ENCODE peak calls at places on chromosomes 13 and 19, in nine cellular contexts. N, F, Q, H, L, X, E, Y and J are unnamed samples.

GRCh38 chr19:1734328-1734966 is 18.9 kb upstream of the ONECUT3 start:
- DNase-seq in N (no peak), H (no peak), F (no peak), Y (no peak), L (no peak), X (no peak), E (no peak), Q (no peak), J (no peak)

GRCh38 chr19:31515931-31516330 is 166.7 kb upstream of the TSHZ3 start:
- DNase-seq in X (no peak), E (peak), Q (no peak), Y (no peak), N (no peak), F (no peak), L (no peak), H (no peak), J (no peak)

GRCh38 chr13:39012608-39013007 is 22.0 kb upstream of the STOML3 start:
- DNase-seq in Y (no peak), Q (peak), N (no peak), X (no peak), H (no peak), E (no peak), F (no peak), L (no peak), J (no peak)

GRCh38 chr13:111153977-111154332 is 38.8 kb downstream of the ARHGEF7 start:
- DNase-seq in H (peak), F (no peak), Y (peak), Q (no peak), E (no peak), X (peak), N (peak), L (peak), J (no peak)

GRCh38 chr13:24251525-24251924 is 57.9 kb upstream of the C1QTNF9 start:
- DNase-seq in H (no peak), Y (no peak), X (peak), Q (no peak), E (no peak), N (no peak), F (no peak), L (no peak), J (no peak)

GRCh38 chr19:31002852-31003251 is 346.4 kb downstream of the TSHZ3 start:
- DNase-seq in L (no peak), Y (no peak), H (no peak), F (no peak), N (no peak), E (no peak), Q (no peak), X (no peak), J (no peak)

GRCh38 chr19:1748115-1748702 is 5.1 kb upstream of the ONECUT3 start:
- DNase-seq in Q (no peak), X (peak), Y (no peak), L (peak), E (no peak), N (no peak), F (no peak), H (no peak), J (peak)

GRCh38 chr19:42246143-42246868 is 3.9 kb upstream of the GSK3A start:
- DNase-seq in F (peak), X (peak), E (peak), N (no peak), Y (peak), L (peak), H (peak), Q (peak), J (peak)

GRCh38 chr13:51729853-51730553 is 74.0 kb downstream of the DHRS12 start:
- DNase-seq in Y (no peak), Q (no peak), L (no peak), F (peak), H (peak), N (no peak), E (peak), X (peak), J (no peak)

GRCh38 chr13:97460004-97460756 is 26.2 kb downstream of the RAP2A start:
- DNase-seq in F (no peak), X (no peak), N (no peak), H (no peak), Q (no peak), E (no peak), Y (no peak), L (no peak), J (no peak)

GRCh38 chr19:36604656-36605100 is 435 bp upstream of the ZNF382 start:
- DNase-seq in N (peak), F (peak), L (peak), X (peak), Y (peak), H (peak), E (peak), Q (peak), J (peak)

GRCh38 chr13:85724554-85725432 is 74.4 kb downstream of the SLITRK6 start:
- DNase-seq in H (peak), X (no peak), Y (no peak), E (no peak), F (no peak), N (no peak), Q (no peak), L (no peak), J (no peak)

GRCh38 chr13:111122056-111122455 is 6.9 kb downstream of the ARHGEF7 start:
- DNase-seq in F (no peak), X (no peak), E (no peak), Y (no peak), Q (no peak), H (no peak), N (no peak), L (no peak), J (no peak)

GRCh38 chr19:34481861-34482379 is 362 bp downstream of the WTIP start:
- DNase-seq in N (no peak), H (peak), Y (no peak), X (no peak), F (no peak), L (no peak), Q (peak), E (no peak), J (no peak)

GRCh38 chr13:95182570-95183285 is 118.5 kb downstream of the ABCC4 start:
- DNase-seq in F (no peak), H (no peak), X (no peak), E (no peak), N (no peak), L (no peak), Q (no peak), Y (no peak), J (no peak)

DNA sequence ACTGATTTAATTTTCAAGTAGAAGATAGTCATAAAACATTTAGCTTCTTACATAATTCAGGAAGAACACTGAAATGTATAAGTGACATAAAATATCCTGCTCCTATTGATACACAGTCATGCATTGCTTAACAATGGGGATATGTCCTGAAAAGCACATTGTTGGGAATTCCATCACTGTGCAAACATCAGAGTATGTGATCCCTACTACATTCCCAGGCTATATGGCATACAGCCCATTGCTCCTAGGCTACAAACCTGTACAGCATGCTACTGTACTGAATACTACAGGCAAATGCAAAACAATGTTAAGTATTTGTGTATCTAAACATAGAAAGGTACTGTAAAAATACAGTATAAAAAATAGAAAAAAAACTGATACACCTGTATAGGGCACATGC is 723.9 kb upstream of the ARGLU1 start:
- DNase-seq in L (no peak), Y (no peak), Q (no peak), F (no peak), E (no peak), H (peak), N (no peak), X (no peak), J (no peak)
- H3K27ac ChIP-seq in L (no peak), Y (no peak), Q (no peak), F (no peak), E (no peak), H (no peak), N (no peak), X (no peak), J (no peak)

GRCh38 chr19:39112338-39112890 is 13.2 kb upstream of the PAK4 start:
- DNase-seq in X (no peak), L (no peak), Y (no peak), Q (no peak), H (peak), F (no peak), E (no peak), N (no peak), J (no peak)
- H3K27ac ChIP-seq in X (no peak), L (no peak), Y (no peak), Q (no peak), H (peak), F (no peak), E (no peak), N (no peak), J (no peak)

GRCh38 chr13:50068508-50068907 is 53.3 kb downstream of the KCNRG start:
- DNase-seq in F (no peak), L (no peak), X (no peak), Q (no peak), Y (no peak), H (no peak), N (no peak), E (no peak), J (no peak)
- H3K27ac ChIP-seq in F (no peak), L (no peak), X (no peak), Q (no peak), Y (no peak), H (no peak), N (peak), E (no peak), J (no peak)

DNA sequence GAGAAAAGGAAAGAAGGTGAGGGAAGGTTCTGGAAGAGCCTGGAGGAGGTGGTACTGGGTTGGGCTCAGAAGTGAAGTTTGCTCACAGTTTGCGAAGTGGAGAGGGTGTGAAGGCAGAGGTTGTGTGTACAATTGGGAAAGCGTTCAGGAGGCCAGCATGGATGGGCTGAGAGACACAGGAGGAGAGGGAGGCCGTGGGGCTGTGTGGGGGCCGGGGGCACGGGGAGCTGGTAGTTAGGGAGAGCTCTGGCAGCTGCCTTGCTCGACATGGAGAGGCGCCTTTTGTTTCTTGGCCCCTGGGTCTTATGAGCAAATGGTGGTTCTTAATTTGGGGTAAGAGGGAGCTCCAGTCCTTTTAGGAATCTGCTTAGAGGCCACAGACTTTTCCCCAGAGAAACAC is 16.7 kb downstream of the BICRA start:
- DNase-seq in H (no peak), X (no peak), Q (no peak), N (no peak), L (no peak), F (no peak), E (no peak), Y (no peak), J (no peak)
- H3K27ac ChIP-seq in H (no peak), X (peak), Q (no peak), N (no peak), L (no peak), F (peak), E (peak), Y (no peak), J (peak)

DNA sequence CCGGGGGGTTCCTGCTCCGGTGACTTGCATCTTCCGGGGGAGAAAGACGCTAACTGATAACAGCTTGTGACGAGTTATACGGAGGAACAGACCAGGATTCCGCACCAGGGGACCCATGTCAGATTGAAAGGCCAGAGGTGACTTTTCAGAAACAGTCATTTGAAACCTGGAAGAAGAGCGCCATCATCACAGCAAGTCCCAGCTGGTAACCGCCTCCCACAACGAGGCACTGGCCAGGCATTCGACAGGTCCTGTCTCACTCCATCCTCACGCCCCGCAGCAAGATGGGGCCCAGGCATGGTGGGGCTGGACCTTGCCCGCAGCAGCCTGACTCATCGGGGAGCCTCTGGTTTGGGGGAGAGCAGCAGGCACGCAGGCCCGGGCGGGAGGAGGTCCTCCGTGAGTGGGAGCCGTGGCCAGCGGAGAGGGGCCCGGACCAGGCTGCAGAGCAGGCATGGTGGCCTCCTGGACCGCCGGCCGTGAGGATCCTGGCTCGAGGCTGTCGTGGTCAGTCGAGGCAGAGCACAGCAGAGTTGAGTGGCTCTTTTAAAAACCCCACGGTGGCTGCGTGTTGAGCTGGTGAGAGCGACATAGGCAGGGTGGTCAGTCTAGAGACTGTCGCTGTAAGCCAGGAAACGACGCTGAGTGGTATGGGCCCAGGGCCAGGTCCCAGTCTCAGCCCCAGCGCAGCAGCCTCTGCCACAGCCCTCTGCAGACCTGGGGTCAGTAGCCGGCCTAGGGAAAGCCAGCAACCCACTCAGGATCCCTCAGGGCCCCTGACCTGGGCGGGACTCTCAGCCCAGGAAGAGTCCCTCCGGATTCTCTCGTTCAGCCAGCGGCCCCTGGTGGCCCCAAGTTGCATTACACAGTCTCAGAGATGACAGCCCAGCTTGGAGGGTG is 94.9 kb upstream of the MCF2L start:
- DNase-seq in F (peak), H (peak), Y (peak), N (peak), Q (peak), L (peak), X (peak), E (peak), J (peak)
- H3K27ac ChIP-seq in F (no peak), H (no peak), Y (no peak), N (no peak), Q (no peak), L (no peak), X (peak), E (peak), J (peak)